ENCODE peak calls at places on chromosome 21, in nine cellular contexts. T, L, D, F, U, E, W, H and P are unnamed samples.

GRCh38 chr21:25887166-25887565 is 152.4 kb downstream of the GABPA start:
- DNase-seq in T (no peak), E (no peak), W (no peak), U (no peak), H (no peak), D (no peak), F (no peak), L (peak; percentile 37), P (no peak)

GRCh38 chr21:44475266-44475665 is 20.0 kb downstream of the LRRC3 start:
- DNase-seq in F (no peak), W (no peak), U (no peak), T (no peak), E (no peak), L (no peak), H (no peak), D (no peak), P (no peak)

GRCh38 chr21:42456457-42456856 is 39.6 kb downstream of the RSPH1 start:
- DNase-seq in E (no peak), L (peak; percentile 48), D (peak; percentile 46), H (no peak), W (no peak), F (no peak), U (no peak), T (no peak), P (no peak)

GRCh38 chr21:28317177-28317950 is 675.3 kb downstream of the LTN1 start:
- DNase-seq in D (no peak), E (no peak), W (no peak), U (no peak), L (no peak), T (no peak), F (no peak), H (peak; percentile 25), P (no peak)

GRCh38 chr21:32412998-32413504 is 545 bp downstream of the EVA1C start:
- DNase-seq in H (peak; percentile 39), E (no peak), T (no peak), D (no peak), L (no peak), F (peak; percentile 61), W (no peak), U (no peak), P (peak; percentile 83)

GRCh38 chr21:38668067-38668466 is 137.7 kb upstream of the ETS2 start:
- DNase-seq in D (no peak), T (no peak), U (no peak), F (no peak), W (no peak), H (no peak), L (no peak), E (no peak), P (no peak)

GRCh38 chr21:41802684-41803083 is 35.8 kb upstream of the RIPK4 start:
- DNase-seq in D (no peak), U (no peak), F (peak; percentile 72), T (no peak), H (peak; percentile 63), W (no peak), E (no peak), L (no peak), P (peak; percentile 79)

GRCh38 chr21:41559658-41560599 is 52.0 kb upstream of the TMPRSS2 start:
- DNase-seq in D (peak; percentile 79), W (peak; percentile 12), L (no peak), T (no peak), F (no peak), H (no peak), U (peak; percentile 70), E (no peak), P (no peak)

GRCh38 chr21:46122241-46122671 is 24.3 kb downstream of the COL6A2 start:
- DNase-seq in E (no peak), L (peak; percentile 72), U (peak; percentile 81), H (no peak), D (no peak), T (peak; percentile 78), W (peak; percentile 33), F (peak; percentile 20), P (no peak)

GRCh38 chr21:25457411-25457810 is 149.9 kb downstream of the MRPL39 start:
- DNase-seq in F (no peak), U (no peak), W (no peak), D (peak; percentile 87), L (peak; percentile 90), E (no peak), H (no peak), T (peak; percentile 85), P (no peak)

GRCh38 chr21:25273945-25274344 is 333.3 kb downstream of the MRPL39 start:
- DNase-seq in E (no peak), T (no peak), U (no peak), H (no peak), D (no peak), W (no peak), L (peak; percentile 10), F (no peak), P (no peak)

GRCh38 chr21:43194303-43195130 is 25.7 kb downstream of the CRYAA start:
- DNase-seq in L (no peak), E (no peak), D (peak; percentile 38), H (no peak), U (no peak), F (peak; percentile 10), W (no peak), T (no peak), P (no peak)

GRCh38 chr21:44709426-44710293 is 1.7 kb downstream of the TSPEAR start:
- DNase-seq in F (peak; percentile 4), L (peak; percentile 12), U (no peak), W (no peak), T (peak; percentile 0), H (no peak), D (no peak), E (no peak), P (no peak)

GRCh38 chr21:42694751-42695150 is 41.3 kb downstream of the PDE9A start:
- DNase-seq in D (no peak), L (no peak), T (no peak), W (no peak), F (no peak), E (no peak), H (no peak), U (no peak), P (no peak)

GRCh38 chr21:27700974-27701614 is 734.2 kb upstream of the ADAMTS5 start:
- DNase-seq in D (peak; percentile 72), F (peak; percentile 88), H (peak; percentile 83), L (peak; percentile 92), E (no peak), W (peak; percentile 74), T (peak; percentile 88), U (peak; percentile 71), P (peak; percentile 88)

GRCh38 chr21:14321042-14321441 is 61.9 kb downstream of the HSPA13 start:
- DNase-seq in W (no peak), F (no peak), D (no peak), E (no peak), H (no peak), L (peak; percentile 40), T (peak; percentile 0), U (no peak), P (no peak)

GRCh38 chr21:45091540-45092322 is 17.4 kb downstream of the ADARB1 start:
- DNase-seq in L (peak; percentile 62), D (no peak), U (no peak), E (no peak), F (no peak), H (no peak), T (peak; percentile 42), W (no peak), P (no peak)

GRCh38 chr21:15242906-15243305 is 178.1 kb upstream of the NRIP1 start:
- DNase-seq in E (no peak), H (no peak), F (no peak), U (no peak), L (no peak), D (no peak), W (no peak), T (no peak), P (no peak)

GRCh38 chr21:43270800-43271261 is 102.0 kb downstream of the CRYAA start:
- DNase-seq in H (peak; percentile 13), L (no peak), T (no peak), D (no peak), W (no peak), U (no peak), E (no peak), F (no peak), P (no peak)

DNA sequence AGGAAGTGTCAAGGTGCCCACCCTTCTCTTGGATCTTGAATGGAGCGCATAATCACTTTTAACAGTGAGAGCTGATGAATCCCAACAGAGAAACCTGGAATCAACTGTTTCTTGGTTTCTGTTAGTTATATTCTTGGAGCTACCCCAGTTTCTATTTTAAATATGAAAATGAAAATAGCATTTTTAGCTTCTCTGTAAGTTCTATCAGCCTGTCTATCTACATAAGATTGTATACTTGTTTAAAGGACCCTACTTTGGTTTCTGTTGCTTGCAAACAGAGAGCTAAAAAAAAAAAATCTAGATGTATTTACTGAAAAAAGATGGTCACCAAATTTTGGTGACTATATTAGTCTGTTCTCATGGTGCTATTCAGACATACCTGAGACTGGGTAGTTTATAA is 670.0 kb downstream of the NCAM2 start:
- DNase-seq in F (no peak), T (no peak), L (no peak), W (no peak), E (no peak), D (no peak), H (no peak), U (no peak), P (no peak)
- H3K4me3 ChIP-seq in F (no peak overlapping the region), T (no peak overlapping the region), L (no peak overlapping the region), W (no peak overlapping the region), E (no peak overlapping the region), D (no peak overlapping the region), H (no peak overlapping the region), U (no peak overlapping the region), P (no peak overlapping the region)

DNA sequence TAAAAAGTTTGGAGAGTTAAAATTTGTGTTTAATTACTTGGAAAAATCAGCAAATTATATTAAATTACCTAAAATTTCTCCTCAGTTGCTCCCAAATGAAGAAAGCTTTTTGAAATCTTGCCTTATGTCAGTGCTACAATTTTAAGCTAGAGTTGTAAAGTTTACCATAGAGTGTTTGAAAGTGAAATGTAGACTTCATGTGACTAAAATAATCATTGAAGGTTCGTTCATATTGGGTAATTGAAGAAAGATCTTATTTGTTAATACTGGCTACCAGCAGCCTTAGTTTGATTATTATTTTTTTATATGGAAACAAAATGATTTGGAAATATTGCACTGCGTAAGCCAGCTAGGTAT is 4.4 kb downstream of the DYRK1A start:
- DNase-seq in L (no peak), E (no peak), W (no peak), D (no peak), H (no peak), T (no peak), U (no peak), F (no peak), P (no peak)
- H3K4me3 ChIP-seq in L (peak overlapping the region; percentile 47), E (no peak overlapping the region), W (peak overlapping the region; percentile 60), D (peak overlapping the region; percentile 62), H (peak overlapping the region; percentile 81), T (no peak overlapping the region), U (no peak overlapping the region), F (no peak overlapping the region), P (peak overlapping the region; percentile 1)

GRCh38 chr21:34545079-34545884 is 33.3 kb upstream of the KCNE1 start:
- DNase-seq in E (no peak), D (peak; percentile 86), L (peak; percentile 87), F (no peak), T (peak; percentile 73), U (no peak), W (peak; percentile 20), H (no peak), P (peak; percentile 76)
- H3K4me3 ChIP-seq in E (no peak overlapping the region), D (peak overlapping the region; percentile 50), L (peak overlapping the region; percentile 14), F (no peak overlapping the region), T (no peak overlapping the region), U (no peak overlapping the region), W (no peak overlapping the region), H (no peak overlapping the region), P (no peak overlapping the region)

DNA sequence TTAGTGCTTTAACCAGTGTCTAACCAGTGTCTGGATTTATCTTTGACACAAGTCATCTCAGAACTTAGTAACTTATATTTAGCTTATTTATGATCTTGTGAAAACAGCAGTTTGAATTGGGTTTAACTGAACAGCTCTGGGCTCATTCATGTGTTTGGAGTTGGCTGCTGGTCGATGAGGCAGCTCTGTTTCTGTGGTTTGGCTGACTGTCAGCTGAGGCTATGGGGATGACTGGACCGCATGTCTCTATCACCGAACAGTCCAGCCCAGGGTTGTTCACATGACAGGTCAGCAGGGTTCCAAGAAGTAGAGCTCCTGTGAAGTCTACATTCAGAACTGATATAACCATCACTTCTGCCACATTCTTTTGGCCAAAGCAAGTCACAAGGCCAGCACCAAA is 29.1 kb upstream of the C21orf91 start:
- DNase-seq in D (peak; percentile 87), L (peak; percentile 99), F (peak; percentile 36), W (peak; percentile 94), T (peak; percentile 97), H (peak; percentile 30), U (peak; percentile 65), E (no peak), P (no peak)
- H3K4me3 ChIP-seq in D (no peak overlapping the region), L (no peak overlapping the region), F (no peak overlapping the region), W (no peak overlapping the region), T (no peak overlapping the region), H (no peak overlapping the region), U (no peak overlapping the region), E (no peak overlapping the region), P (no peak overlapping the region)